ENCODE peak calls at places on chromosomes 5 and 9, in six cellular contexts. P is endodermal cell, U is neural progenitor cell, C is WERI-Rb-1, X is GM12865, L is progenitor cell of endocrine pancreas. W is an unnamed sample.

GRCh38 chr9:135907006-135907434 is 326 bp downstream of the CAMSAP1 start:
- DNase-seq in U (peak; percentile 89), C (no peak), P (peak; percentile 79), L (no peak), X (peak; percentile 55), W (no peak)

GRCh38 chr5:12480487-12480886 is 576.2 kb upstream of the CTNND2 start:
- DNase-seq in L (no peak), P (no peak), X (no peak), C (no peak), U (no peak), W (no peak)

GRCh38 chr5:31993182-31993961 is 180.7 kb downstream of the GOLPH3 start:
- DNase-seq in L (no peak), C (no peak), U (no peak), P (no peak), X (peak; percentile 32), W (no peak)

GRCh38 chr5:96326902-96327301 is 106.1 kb downstream of the PCSK1 start:
- DNase-seq in X (peak; percentile 76), L (no peak), P (no peak), C (no peak), U (no peak), W (no peak)

GRCh38 chr9:14198544-14199510 is 115.1 kb downstream of the NFIB start:
- DNase-seq in U (peak; percentile 49), C (peak; percentile 30), X (no peak), L (no peak), P (no peak), W (no peak)

GRCh38 chr9:124733964-124734740 is 37.0 kb downstream of the NR6A1 start:
- DNase-seq in C (no peak), L (no peak), U (no peak), X (no peak), P (no peak), W (no peak)

GRCh38 chr5:43627028-43627427 is 24.0 kb downstream of the NNT start:
- DNase-seq in P (peak; percentile 88), L (no peak), X (peak; percentile 18), U (peak; percentile 71), C (peak; percentile 68), W (no peak)

GRCh38 chr9:91131433-91131839 is 230.3 kb downstream of the AUH start:
- DNase-seq in L (no peak), P (no peak), C (no peak), X (peak; percentile 37), U (no peak), W (no peak)

GRCh38 chr9:5870020-5870339 is 20.7 kb upstream of the MLANA start:
- DNase-seq in U (no peak), P (no peak), X (no peak), L (no peak), C (no peak), W (no peak)

DNA sequence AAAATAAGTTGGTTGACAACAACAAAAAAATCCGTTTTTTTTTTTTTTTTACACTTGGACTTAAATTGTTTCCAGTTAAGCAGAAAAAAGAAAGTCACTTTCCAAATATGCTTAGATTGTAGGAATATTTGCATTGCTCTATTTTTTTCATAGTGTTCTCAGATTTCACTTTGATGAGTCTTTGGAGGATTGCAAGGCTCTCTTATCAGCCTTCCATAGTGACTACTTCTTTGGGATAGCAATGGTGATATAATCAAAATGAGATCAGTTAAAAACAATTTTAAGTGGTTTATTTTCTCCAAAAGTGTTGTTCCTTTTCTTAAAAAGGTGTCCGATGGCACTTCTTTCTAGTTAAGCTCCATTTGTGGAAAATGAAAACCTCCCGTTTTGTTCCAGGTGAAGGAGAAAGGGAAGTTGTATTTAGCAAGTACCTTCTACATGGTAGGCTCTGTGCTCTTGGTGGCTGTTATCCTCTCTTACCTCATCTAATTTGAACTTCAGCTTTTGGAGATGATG is 3.9 kb downstream of the RASGRF2 start:
- DNase-seq in L (no peak), P (no peak), U (no peak), C (no peak), X (no peak), W (no peak)
- TF ChIP-seq CTCF in L (no peak), P (no peak), U (no peak), C (no peak), X (no peak), W (no peak)

GRCh38 chr5:8320244-8320643 is 451.3 kb downstream of the MTRR start:
- DNase-seq in X (no peak), C (no peak), P (no peak), L (no peak), U (no peak), W (no peak)
- TF ChIP-seq CTCF in X (no peak), C (no peak), P (no peak), L (no peak), U (no peak), W (no peak)

GRCh38 chr9:137049544-137050449 is 3.8 kb upstream of the NPDC1 start:
- DNase-seq in L (peak; percentile 49), X (peak; percentile 65), P (peak; percentile 90), C (peak; percentile 82), U (peak; percentile 86), W (no peak)
- TF ChIP-seq CTCF in L (peak; percentile 63), X (peak; percentile 59), P (peak; percentile 83), C (peak; percentile 85), U (peak; percentile 60), W (no peak)

DNA sequence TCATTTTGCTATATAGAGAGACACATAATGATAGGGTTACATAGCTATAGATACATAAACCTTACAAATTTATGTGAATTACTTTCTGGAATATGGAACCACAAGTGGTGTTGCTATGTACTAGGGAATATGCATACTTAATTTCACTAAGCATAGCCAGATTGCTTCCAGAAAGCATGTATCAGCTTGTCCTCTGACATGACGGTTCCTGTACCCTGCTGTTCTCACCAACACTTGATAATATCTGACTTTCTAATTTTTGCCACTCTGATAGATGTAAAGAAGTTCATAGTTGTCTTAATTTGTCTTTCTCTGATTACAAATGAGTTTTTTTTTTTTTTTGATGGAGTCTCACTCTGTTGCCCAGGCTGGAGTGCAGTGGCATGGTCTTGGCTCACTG is 18.0 kb upstream of the CKS2 start:
- DNase-seq in X (no peak), L (no peak), U (no peak), P (no peak), C (no peak), W (no peak)
- TF ChIP-seq CTCF in X (no peak), L (no peak), U (no peak), P (no peak), C (no peak), W (no peak)

DNA sequence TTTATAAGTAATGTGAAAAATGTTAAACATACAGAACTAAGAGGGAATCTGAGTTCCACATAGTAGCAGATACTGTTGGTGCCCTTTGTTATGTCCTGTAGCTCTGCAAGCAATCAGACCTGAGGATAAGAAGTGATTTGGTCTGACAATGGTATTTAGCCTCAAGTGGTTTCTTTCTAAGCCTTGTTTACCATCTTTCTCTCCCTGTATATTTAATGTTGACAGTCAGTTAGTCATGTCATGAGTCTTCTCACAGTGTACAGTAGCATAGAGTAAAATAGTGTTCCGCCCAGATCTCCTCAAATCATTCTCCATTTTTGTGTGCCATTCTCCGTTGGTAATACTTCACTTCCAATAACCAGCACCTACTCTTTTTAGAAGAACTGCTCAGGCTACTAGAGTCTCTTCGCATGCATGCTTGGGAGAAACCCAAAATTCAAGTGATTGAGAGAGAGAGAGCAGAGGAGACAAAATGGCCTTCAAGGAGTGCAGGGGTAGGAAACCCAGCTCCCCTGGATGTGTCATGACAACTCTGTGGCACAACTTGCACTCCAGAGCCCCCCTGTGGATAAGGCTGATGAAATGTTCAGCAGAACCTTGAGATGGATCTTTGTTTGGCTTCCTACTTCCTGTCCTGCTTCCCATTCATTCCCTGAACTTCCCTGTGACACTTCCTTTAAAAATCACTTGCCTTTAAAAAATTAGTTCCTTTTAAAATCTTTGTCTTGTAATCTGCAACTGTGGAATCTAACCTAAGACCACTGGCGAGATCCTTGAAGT is 129.2 kb upstream of the FST start:
- DNase-seq in L (no peak), X (no peak), C (no peak), U (no peak), P (no peak), W (no peak)
- TF ChIP-seq CTCF in L (no peak), X (no peak), C (no peak), U (no peak), P (no peak), W (no peak)

GRCh38 chr9:38707885-38708640 is 11.9 kb downstream of the FAM240B start:
- DNase-seq in C (peak; percentile 29), L (no peak), U (peak; percentile 49), P (peak; percentile 78), X (peak; percentile 52), W (no peak)
- TF ChIP-seq CTCF in C (peak; percentile 80), L (peak; percentile 48), U (peak; percentile 55), P (peak; percentile 80), X (peak; percentile 62), W (no peak)

DNA sequence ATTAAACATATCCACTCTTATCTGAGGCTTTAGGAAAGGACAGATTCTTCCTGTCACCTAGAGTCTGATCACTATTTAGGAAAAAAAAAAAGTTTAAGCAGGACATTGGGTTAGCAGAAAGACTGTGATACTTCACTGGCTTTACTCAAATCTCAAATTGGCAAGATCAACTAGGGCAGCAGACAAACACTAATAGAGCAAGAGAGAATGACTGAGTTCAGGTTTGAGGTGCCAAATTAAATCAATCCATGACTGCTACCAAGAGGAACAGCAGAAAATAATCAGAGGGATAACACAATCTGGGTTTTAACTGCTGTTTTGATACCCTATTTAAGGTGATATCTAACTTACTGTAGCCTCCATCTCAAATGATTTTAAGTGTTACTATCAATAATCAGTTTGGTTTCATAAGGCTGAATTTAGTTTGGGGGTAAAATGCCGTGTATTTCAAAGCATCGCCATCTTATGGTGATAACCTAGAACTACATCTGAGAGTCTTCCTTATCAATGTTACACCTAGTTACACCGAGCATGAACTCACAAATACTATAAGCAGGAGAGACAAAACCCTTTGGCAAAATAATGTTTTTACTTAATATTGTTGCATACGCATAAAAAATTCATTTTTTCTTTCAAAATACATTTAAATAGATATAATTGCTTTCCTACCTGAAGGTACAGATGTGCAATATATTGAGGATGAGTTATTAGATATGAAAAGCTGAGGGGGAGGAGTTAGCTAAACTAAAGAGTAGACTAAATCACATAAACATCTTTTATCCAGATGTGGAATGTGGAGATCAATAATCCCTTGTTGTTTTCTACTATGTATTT is 286.4 kb upstream of the CDH12 start:
- DNase-seq in C (no peak), U (peak; percentile 38), X (peak; percentile 2), P (no peak), L (no peak), W (no peak)
- TF ChIP-seq CTCF in C (peak; percentile 57), U (peak; percentile 68), X (no peak), P (peak; percentile 79), L (peak; percentile 65), W (no peak)